ENCODE peak calls at places on chromosome 19, in nine cellular contexts. One of them, this sample, is unnamed.

GRCh38 chr19:3816566-3817218 is 30.5 kb upstream of the MATK start:
- DNase-seq in K562: no peak
- DNase-seq in H1: no peak
- DNase-seq in suprapubic skin: no peak
- DNase-seq in A549: no peak
- DNase-seq in upper lobe of left lung: no peak
- DNase-seq in GM12878: no peak
- DNase-seq in stomach: no peak
- DNase-seq in tibial nerve: no peak
- DNase-seq in this sample: no peak

GRCh38 chr19:33216198-33216830 is 9.3 kb downstream of the SLC7A10 start:
- DNase-seq in A549: no peak
- DNase-seq in H1: no peak
- DNase-seq in GM12878: no peak
- DNase-seq in K562: no peak
- DNase-seq in tibial nerve: no peak
- DNase-seq in upper lobe of left lung: no peak
- DNase-seq in stomach: no peak
- DNase-seq in suprapubic skin: no peak
- DNase-seq in this sample: no peak

GRCh38 chr19:54415208-54415900 is at the start of gene TTYH1:
- DNase-seq in H1: peak
- DNase-seq in upper lobe of left lung: no peak
- DNase-seq in A549: no peak
- DNase-seq in tibial nerve: no peak
- DNase-seq in stomach: no peak
- DNase-seq in suprapubic skin: no peak
- DNase-seq in K562: peak
- DNase-seq in GM12878: no peak
- DNase-seq in this sample: no peak

GRCh38 chr19:55069137-55069858 is 6.3 kb upstream of the RDH13 start:
- DNase-seq in H1: peak
- DNase-seq in A549: peak
- DNase-seq in suprapubic skin: no peak
- DNase-seq in tibial nerve: no peak
- DNase-seq in stomach: peak
- DNase-seq in upper lobe of left lung: peak
- DNase-seq in K562: peak
- DNase-seq in GM12878: no peak
- DNase-seq in this sample: no peak

GRCh38 chr19:51511353-51511752 is 9.8 kb upstream of the SIGLEC12 start:
- DNase-seq in A549: no peak
- DNase-seq in tibial nerve: no peak
- DNase-seq in H1: no peak
- DNase-seq in GM12878: no peak
- DNase-seq in K562: peak
- DNase-seq in suprapubic skin: no peak
- DNase-seq in upper lobe of left lung: no peak
- DNase-seq in stomach: no peak
- DNase-seq in this sample: no peak

GRCh38 chr19:37114001-37114400 is 35.8 kb downstream of the ZNF420 start:
- DNase-seq in K562: peak
- DNase-seq in upper lobe of left lung: no peak
- DNase-seq in suprapubic skin: no peak
- DNase-seq in A549: no peak
- DNase-seq in tibial nerve: no peak
- DNase-seq in H1: no peak
- DNase-seq in GM12878: no peak
- DNase-seq in stomach: no peak
- DNase-seq in this sample: no peak

GRCh38 chr19:51751655-51752054 is at the start of gene FPR1:
- DNase-seq in K562: no peak
- DNase-seq in H1: no peak
- DNase-seq in suprapubic skin: no peak
- DNase-seq in A549: no peak
- DNase-seq in upper lobe of left lung: peak
- DNase-seq in GM12878: no peak
- DNase-seq in stomach: no peak
- DNase-seq in tibial nerve: peak
- DNase-seq in this sample: no peak

GRCh38 chr19:19067276-19068072 is 3.7 kb downstream of the SLC25A42 start:
- DNase-seq in suprapubic skin: no peak
- DNase-seq in stomach: no peak
- DNase-seq in H1: no peak
- DNase-seq in tibial nerve: no peak
- DNase-seq in A549: no peak
- DNase-seq in K562: no peak
- DNase-seq in GM12878: no peak
- DNase-seq in upper lobe of left lung: no peak
- DNase-seq in this sample: no peak

GRCh38 chr19:42202290-42202867 is 15.1 kb downstream of the DEDD2 start:
- DNase-seq in GM12878: no peak
- DNase-seq in suprapubic skin: no peak
- DNase-seq in K562: no peak
- DNase-seq in A549: no peak
- DNase-seq in upper lobe of left lung: no peak
- DNase-seq in H1: no peak
- DNase-seq in stomach: no peak
- DNase-seq in tibial nerve: no peak
- DNase-seq in this sample: no peak

GRCh38 chr19:50858896-50859295 is 4.2 kb downstream of the KLK3 start:
- DNase-seq in suprapubic skin: no peak
- DNase-seq in GM12878: no peak
- DNase-seq in K562: no peak
- DNase-seq in H1: no peak
- DNase-seq in stomach: no peak
- DNase-seq in tibial nerve: no peak
- DNase-seq in A549: no peak
- DNase-seq in upper lobe of left lung: no peak
- DNase-seq in this sample: no peak

GRCh38 chr19:55579766-55580621 is 654 bp downstream of the ZNF579 start:
- DNase-seq in stomach: no peak
- DNase-seq in tibial nerve: no peak
- DNase-seq in GM12878: no peak
- DNase-seq in K562: peak
- DNase-seq in upper lobe of left lung: no peak
- DNase-seq in suprapubic skin: no peak
- DNase-seq in A549: no peak
- DNase-seq in H1: peak
- DNase-seq in this sample: peak

GRCh38 chr19:29031216-29031615 is 181.7 kb downstream of the UQCRFS1 start:
- DNase-seq in GM12878: no peak
- DNase-seq in K562: no peak
- DNase-seq in stomach: no peak
- DNase-seq in tibial nerve: no peak
- DNase-seq in H1: no peak
- DNase-seq in A549: no peak
- DNase-seq in upper lobe of left lung: no peak
- DNase-seq in suprapubic skin: no peak
- DNase-seq in this sample: no peak
- TF ChIP-seq EP300 in GM12878: no peak
- TF ChIP-seq EP300 in K562: no peak
- TF ChIP-seq EP300 in stomach: no peak
- TF ChIP-seq EP300 in tibial nerve: no peak
- TF ChIP-seq EP300 in H1: no peak
- TF ChIP-seq EP300 in A549: no peak
- TF ChIP-seq EP300 in upper lobe of left lung: no peak
- TF ChIP-seq EP300 in suprapubic skin: no peak
- TF ChIP-seq EP300 in this sample: no peak

DNA sequence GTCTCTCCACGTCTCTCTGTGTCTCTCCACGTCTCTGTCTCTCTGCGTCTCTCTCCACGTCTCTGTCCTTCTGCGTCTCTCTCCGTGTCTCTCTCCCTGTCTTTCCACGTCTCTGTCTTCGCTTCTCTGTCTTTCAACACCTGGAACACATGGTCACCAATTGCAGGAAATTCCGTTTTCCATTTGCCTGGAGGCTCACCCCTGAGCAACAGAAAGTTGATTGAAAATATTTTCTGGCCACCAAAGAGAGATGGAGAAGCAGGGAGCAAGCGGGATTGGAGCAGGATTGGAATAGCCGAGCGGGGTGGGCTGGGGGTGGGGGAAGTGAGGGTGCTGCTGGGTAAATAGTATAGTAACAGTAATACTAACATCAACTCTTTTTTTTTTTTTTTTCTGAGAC is 1.7 kb downstream of the KANK2 start:
- DNase-seq in upper lobe of left lung: no peak
- DNase-seq in tibial nerve: no peak
- DNase-seq in K562: no peak
- DNase-seq in GM12878: no peak
- DNase-seq in A549: no peak
- DNase-seq in stomach: no peak
- DNase-seq in H1: no peak
- DNase-seq in suprapubic skin: no peak
- DNase-seq in this sample: no peak
- H3K27ac ChIP-seq in upper lobe of left lung: peak
- H3K27ac ChIP-seq in tibial nerve: peak
- H3K27ac ChIP-seq in K562: no peak
- H3K27ac ChIP-seq in GM12878: no peak
- H3K27ac ChIP-seq in A549: peak
- H3K27ac ChIP-seq in stomach: peak
- H3K27ac ChIP-seq in H1: no peak
- H3K27ac ChIP-seq in suprapubic skin: peak
- H3K27ac ChIP-seq in this sample: peak

DNA sequence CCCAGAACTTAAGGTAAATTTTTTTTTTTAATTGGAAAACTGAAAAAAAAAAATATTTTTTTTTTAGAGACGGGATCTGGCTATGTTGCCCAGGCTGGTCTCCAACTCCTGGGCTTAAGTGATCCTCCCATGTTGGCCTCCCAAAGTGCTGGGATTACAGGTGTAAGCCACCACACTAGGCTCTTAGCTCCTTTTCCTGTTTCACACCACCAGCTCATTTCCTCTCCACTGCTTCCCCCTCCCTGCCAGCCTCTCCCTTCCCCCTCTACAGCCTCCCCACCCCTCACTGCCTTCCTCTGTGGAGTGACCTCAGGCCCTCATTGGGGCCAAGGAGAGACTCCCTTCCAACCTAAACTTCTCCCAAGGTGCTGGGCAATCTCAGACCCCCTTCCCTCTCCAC is 4.2 kb upstream of the GIPR start:
- DNase-seq in suprapubic skin: no peak
- DNase-seq in stomach: no peak
- DNase-seq in A549: no peak
- DNase-seq in upper lobe of left lung: no peak
- DNase-seq in tibial nerve: no peak
- DNase-seq in GM12878: no peak
- DNase-seq in H1: no peak
- DNase-seq in K562: no peak
- DNase-seq in this sample: no peak
- TF ChIP-seq POLR2A in suprapubic skin: no peak
- TF ChIP-seq POLR2A in stomach: no peak
- TF ChIP-seq POLR2A in A549: no peak
- TF ChIP-seq POLR2A in upper lobe of left lung: no peak
- TF ChIP-seq POLR2A in tibial nerve: no peak
- TF ChIP-seq POLR2A in GM12878: no peak
- TF ChIP-seq POLR2A in H1: no peak
- TF ChIP-seq POLR2A in K562: no peak
- TF ChIP-seq POLR2A in this sample: no peak

GRCh38 chr19:5037936-5038335 is 69.0 kb downstream of the KDM4B start:
- DNase-seq in H1: no peak
- DNase-seq in GM12878: no peak
- DNase-seq in A549: no peak
- DNase-seq in upper lobe of left lung: no peak
- DNase-seq in suprapubic skin: no peak
- DNase-seq in K562: no peak
- DNase-seq in stomach: no peak
- DNase-seq in tibial nerve: no peak
- DNase-seq in this sample: no peak
- TF ChIP-seq EP300 in H1: no peak
- TF ChIP-seq EP300 in GM12878: no peak
- TF ChIP-seq EP300 in A549: no peak
- TF ChIP-seq EP300 in upper lobe of left lung: no peak
- TF ChIP-seq EP300 in suprapubic skin: no peak
- TF ChIP-seq EP300 in K562: no peak
- TF ChIP-seq EP300 in stomach: no peak
- TF ChIP-seq EP300 in tibial nerve: no peak
- TF ChIP-seq EP300 in this sample: no peak

DNA sequence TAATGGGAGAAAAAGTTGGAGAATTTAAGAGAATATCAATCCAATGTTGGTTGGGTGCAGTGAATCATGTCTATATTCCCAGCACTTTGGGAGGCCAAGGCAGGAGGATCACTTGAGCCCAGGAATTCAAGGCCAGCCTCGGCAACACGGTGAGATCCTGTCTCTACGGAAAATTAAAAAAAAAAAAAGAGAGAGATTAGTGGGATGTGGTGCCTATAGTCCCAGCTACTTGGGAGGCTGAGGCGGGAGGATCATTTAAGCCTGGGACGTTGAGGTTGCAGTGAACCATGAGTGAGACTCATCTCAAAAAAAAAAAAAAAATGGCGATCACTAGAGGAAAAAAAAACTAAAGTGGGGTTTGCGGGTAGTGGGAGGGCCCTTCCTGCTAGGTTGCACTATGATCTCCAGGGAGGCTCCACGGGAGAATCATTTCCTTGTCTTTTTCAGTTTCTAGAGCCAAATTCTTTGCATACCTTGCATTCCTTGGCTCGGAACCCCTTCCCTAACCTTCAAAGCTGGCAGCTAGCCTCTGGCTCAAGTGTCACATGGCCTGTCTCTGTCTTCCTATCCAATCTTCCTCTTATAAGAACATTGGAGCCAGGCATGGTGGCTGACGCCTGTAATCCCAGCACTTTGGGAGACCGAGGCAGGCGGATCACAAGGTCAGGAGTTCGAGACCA is 5.8 kb upstream of the ERCC2 start:
- DNase-seq in H1: peak
- DNase-seq in tibial nerve: peak
- DNase-seq in K562: no peak
- DNase-seq in GM12878: no peak
- DNase-seq in suprapubic skin: no peak
- DNase-seq in stomach: no peak
- DNase-seq in upper lobe of left lung: no peak
- DNase-seq in A549: peak
- DNase-seq in this sample: peak
- H3K27ac ChIP-seq in H1: peak
- H3K27ac ChIP-seq in tibial nerve: no peak
- H3K27ac ChIP-seq in K562: no peak
- H3K27ac ChIP-seq in GM12878: no peak
- H3K27ac ChIP-seq in suprapubic skin: no peak
- H3K27ac ChIP-seq in stomach: no peak
- H3K27ac ChIP-seq in upper lobe of left lung: no peak
- H3K27ac ChIP-seq in A549: peak
- H3K27ac ChIP-seq in this sample: no peak